ENCODE peak calls at places on chromosomes 5 and 9, in ten cellular contexts. One of them, this sample, is unnamed.

GRCh38 chr9:3023449-3023848 is 179.6 kb upstream of the PUM3 start:
- DNase-seq in endothelial cell of umbilical vein: no peak
- DNase-seq in right lobe of liver: no peak
- DNase-seq in left ventricle myocardium inferior: no peak
- DNase-seq in GM12865: no peak
- DNase-seq in astrocyte of the spinal cord: no peak
- DNase-seq in suprapubic skin: no peak
- DNase-seq in pancreas: no peak
- DNase-seq in GM06990: no peak
- DNase-seq in ascending aorta: no peak
- DNase-seq in this sample: no peak

GRCh38 chr5:148403344-148403743 is 19.6 kb downstream of the FBXO38 start:
- DNase-seq in endothelial cell of umbilical vein: no peak
- DNase-seq in right lobe of liver: no peak
- DNase-seq in left ventricle myocardium inferior: no peak
- DNase-seq in GM12865: no peak
- DNase-seq in astrocyte of the spinal cord: no peak
- DNase-seq in suprapubic skin: no peak
- DNase-seq in pancreas: no peak
- DNase-seq in GM06990: peak
- DNase-seq in ascending aorta: no peak
- DNase-seq in this sample: no peak

GRCh38 chr9:130284249-130284625 is 18.7 kb downstream of the HMCN2 start:
- DNase-seq in endothelial cell of umbilical vein: no peak
- DNase-seq in right lobe of liver: no peak
- DNase-seq in left ventricle myocardium inferior: no peak
- DNase-seq in GM12865: no peak
- DNase-seq in astrocyte of the spinal cord: no peak
- DNase-seq in suprapubic skin: no peak
- DNase-seq in pancreas: no peak
- DNase-seq in GM06990: no peak
- DNase-seq in ascending aorta: no peak
- DNase-seq in this sample: no peak

GRCh38 chr5:151663617-151664322 is 22.9 kb downstream of the SPARC start:
- DNase-seq in endothelial cell of umbilical vein: peak
- DNase-seq in right lobe of liver: no peak
- DNase-seq in left ventricle myocardium inferior: peak
- DNase-seq in GM12865: peak
- DNase-seq in astrocyte of the spinal cord: no peak
- DNase-seq in suprapubic skin: no peak
- DNase-seq in pancreas: no peak
- DNase-seq in GM06990: peak
- DNase-seq in ascending aorta: no peak
- DNase-seq in this sample: peak

GRCh38 chr5:132473019-132473531 is 17.5 kb downstream of the IRF1 start:
- DNase-seq in endothelial cell of umbilical vein: no peak
- DNase-seq in right lobe of liver: no peak
- DNase-seq in left ventricle myocardium inferior: peak
- DNase-seq in GM12865: peak
- DNase-seq in astrocyte of the spinal cord: no peak
- DNase-seq in suprapubic skin: peak
- DNase-seq in pancreas: no peak
- DNase-seq in GM06990: peak
- DNase-seq in ascending aorta: no peak
- DNase-seq in this sample: peak

GRCh38 chr5:61246768-61247307 is 84.6 kb upstream of the SMIM15 start:
- DNase-seq in endothelial cell of umbilical vein: no peak
- DNase-seq in right lobe of liver: no peak
- DNase-seq in left ventricle myocardium inferior: no peak
- DNase-seq in GM12865: no peak
- DNase-seq in astrocyte of the spinal cord: no peak
- DNase-seq in suprapubic skin: no peak
- DNase-seq in pancreas: no peak
- DNase-seq in GM06990: no peak
- DNase-seq in ascending aorta: no peak
- DNase-seq in this sample: no peak

GRCh38 chr5:15674716-15675115 is 174.7 kb downstream of the FBXL7 start:
- DNase-seq in endothelial cell of umbilical vein: no peak
- DNase-seq in right lobe of liver: no peak
- DNase-seq in left ventricle myocardium inferior: no peak
- DNase-seq in GM12865: no peak
- DNase-seq in astrocyte of the spinal cord: no peak
- DNase-seq in suprapubic skin: no peak
- DNase-seq in pancreas: no peak
- DNase-seq in GM06990: no peak
- DNase-seq in ascending aorta: no peak
- DNase-seq in this sample: no peak

GRCh38 chr9:27198175-27198574 is 89.2 kb downstream of the TEK start:
- DNase-seq in endothelial cell of umbilical vein: no peak
- DNase-seq in right lobe of liver: no peak
- DNase-seq in left ventricle myocardium inferior: no peak
- DNase-seq in GM12865: no peak
- DNase-seq in astrocyte of the spinal cord: no peak
- DNase-seq in suprapubic skin: no peak
- DNase-seq in pancreas: no peak
- DNase-seq in GM06990: no peak
- DNase-seq in ascending aorta: no peak
- DNase-seq in this sample: no peak

GRCh38 chr9:76521244-76521673 is 62.3 kb downstream of the GCNT1 start:
- DNase-seq in endothelial cell of umbilical vein: no peak
- DNase-seq in right lobe of liver: no peak
- DNase-seq in left ventricle myocardium inferior: no peak
- DNase-seq in GM12865: no peak
- DNase-seq in astrocyte of the spinal cord: no peak
- DNase-seq in suprapubic skin: no peak
- DNase-seq in pancreas: no peak
- DNase-seq in GM06990: no peak
- DNase-seq in ascending aorta: no peak
- DNase-seq in this sample: no peak

GRCh38 chr9:19127881-19128719 is 808 bp upstream of the PLIN2 start:
- DNase-seq in endothelial cell of umbilical vein: peak
- DNase-seq in right lobe of liver: peak
- DNase-seq in left ventricle myocardium inferior: peak
- DNase-seq in GM12865: peak
- DNase-seq in astrocyte of the spinal cord: peak
- DNase-seq in suprapubic skin: peak
- DNase-seq in pancreas: no peak
- DNase-seq in GM06990: peak
- DNase-seq in ascending aorta: peak
- DNase-seq in this sample: peak

GRCh38 chr5:4130819-4131218 is 535.2 kb downstream of the IRX1 start:
- DNase-seq in endothelial cell of umbilical vein: no peak
- DNase-seq in right lobe of liver: no peak
- DNase-seq in left ventricle myocardium inferior: no peak
- DNase-seq in GM12865: no peak
- DNase-seq in astrocyte of the spinal cord: no peak
- DNase-seq in suprapubic skin: no peak
- DNase-seq in pancreas: no peak
- DNase-seq in GM06990: no peak
- DNase-seq in ascending aorta: no peak
- DNase-seq in this sample: no peak

GRCh38 chr5:175444060-175444904 is at the start of gene DRD1:
- DNase-seq in endothelial cell of umbilical vein: peak
- DNase-seq in right lobe of liver: peak
- DNase-seq in left ventricle myocardium inferior: no peak
- DNase-seq in GM12865: peak
- DNase-seq in astrocyte of the spinal cord: peak
- DNase-seq in suprapubic skin: no peak
- DNase-seq in pancreas: no peak
- DNase-seq in GM06990: peak
- DNase-seq in ascending aorta: no peak
- DNase-seq in this sample: peak

GRCh38 chr9:127980706-127981558 is at the start of gene EEIG1:
- DNase-seq in endothelial cell of umbilical vein: peak
- DNase-seq in right lobe of liver: peak
- DNase-seq in left ventricle myocardium inferior: peak
- DNase-seq in GM12865: peak
- DNase-seq in astrocyte of the spinal cord: peak
- DNase-seq in suprapubic skin: peak
- DNase-seq in pancreas: peak
- DNase-seq in GM06990: peak
- DNase-seq in ascending aorta: peak
- DNase-seq in this sample: peak

GRCh38 chr9:134297581-134297980 is 28.7 kb upstream of the RXRA start:
- DNase-seq in endothelial cell of umbilical vein: no peak
- DNase-seq in right lobe of liver: peak
- DNase-seq in left ventricle myocardium inferior: peak
- DNase-seq in GM12865: no peak
- DNase-seq in astrocyte of the spinal cord: no peak
- DNase-seq in suprapubic skin: no peak
- DNase-seq in pancreas: no peak
- DNase-seq in GM06990: no peak
- DNase-seq in ascending aorta: no peak
- DNase-seq in this sample: no peak

GRCh38 chr5:68331202-68332108 is 115.9 kb downstream of the PIK3R1 start:
- DNase-seq in endothelial cell of umbilical vein: no peak
- DNase-seq in right lobe of liver: no peak
- DNase-seq in left ventricle myocardium inferior: no peak
- DNase-seq in GM12865: peak
- DNase-seq in astrocyte of the spinal cord: peak
- DNase-seq in suprapubic skin: no peak
- DNase-seq in pancreas: no peak
- DNase-seq in GM06990: no peak
- DNase-seq in ascending aorta: no peak
- DNase-seq in this sample: no peak

GRCh38 chr5:113776832-113777525 is 263.5 kb downstream of the YTHDC2 start:
- DNase-seq in endothelial cell of umbilical vein: peak
- DNase-seq in right lobe of liver: peak
- DNase-seq in left ventricle myocardium inferior: no peak
- DNase-seq in GM12865: no peak
- DNase-seq in astrocyte of the spinal cord: peak
- DNase-seq in suprapubic skin: no peak
- DNase-seq in pancreas: no peak
- DNase-seq in GM06990: no peak
- DNase-seq in ascending aorta: no peak
- DNase-seq in this sample: no peak

GRCh38 chr5:84148651-84149050 is 236.0 kb downstream of the EDIL3 start:
- DNase-seq in endothelial cell of umbilical vein: no peak
- DNase-seq in right lobe of liver: no peak
- DNase-seq in left ventricle myocardium inferior: no peak
- DNase-seq in GM12865: no peak
- DNase-seq in astrocyte of the spinal cord: no peak
- DNase-seq in suprapubic skin: no peak
- DNase-seq in pancreas: no peak
- DNase-seq in GM06990: no peak
- DNase-seq in ascending aorta: no peak
- DNase-seq in this sample: no peak

GRCh38 chr9:88090151-88090581 is 48.1 kb downstream of the SPATA31C2 start:
- DNase-seq in endothelial cell of umbilical vein: no peak
- DNase-seq in right lobe of liver: peak
- DNase-seq in left ventricle myocardium inferior: peak
- DNase-seq in GM12865: no peak
- DNase-seq in astrocyte of the spinal cord: no peak
- DNase-seq in suprapubic skin: no peak
- DNase-seq in pancreas: peak
- DNase-seq in GM06990: no peak
- DNase-seq in ascending aorta: no peak
- DNase-seq in this sample: peak

GRCh38 chr5:143207563-143208364 is 195.7 kb downstream of the NR3C1 start:
- DNase-seq in endothelial cell of umbilical vein: peak
- DNase-seq in right lobe of liver: no peak
- DNase-seq in left ventricle myocardium inferior: no peak
- DNase-seq in GM12865: peak
- DNase-seq in astrocyte of the spinal cord: no peak
- DNase-seq in suprapubic skin: no peak
- DNase-seq in pancreas: no peak
- DNase-seq in GM06990: no peak
- DNase-seq in ascending aorta: no peak
- DNase-seq in this sample: no peak

GRCh38 chr5:78113689-78114088 is 180.8 kb downstream of the AP3B1 start:
- DNase-seq in endothelial cell of umbilical vein: no peak
- DNase-seq in right lobe of liver: no peak
- DNase-seq in left ventricle myocardium inferior: no peak
- DNase-seq in GM12865: peak
- DNase-seq in astrocyte of the spinal cord: no peak
- DNase-seq in suprapubic skin: no peak
- DNase-seq in pancreas: no peak
- DNase-seq in GM06990: peak
- DNase-seq in ascending aorta: no peak
- DNase-seq in this sample: no peak
- H3K4me3 ChIP-seq in endothelial cell of umbilical vein: no peak
- H3K4me3 ChIP-seq in right lobe of liver: no peak
- H3K4me3 ChIP-seq in left ventricle myocardium inferior: no peak
- H3K4me3 ChIP-seq in GM12865: no peak
- H3K4me3 ChIP-seq in astrocyte of the spinal cord: no peak
- H3K4me3 ChIP-seq in suprapubic skin: no peak
- H3K4me3 ChIP-seq in pancreas: no peak
- H3K4me3 ChIP-seq in GM06990: no peak
- H3K4me3 ChIP-seq in ascending aorta: no peak
- H3K4me3 ChIP-seq in this sample: no peak

GRCh38 chr5:125199968-125200841 is 453.8 kb upstream of the ZNF608 start:
- DNase-seq in endothelial cell of umbilical vein: peak
- DNase-seq in right lobe of liver: no peak
- DNase-seq in left ventricle myocardium inferior: no peak
- DNase-seq in GM12865: no peak
- DNase-seq in astrocyte of the spinal cord: peak
- DNase-seq in suprapubic skin: no peak
- DNase-seq in pancreas: no peak
- DNase-seq in GM06990: peak
- DNase-seq in ascending aorta: no peak
- DNase-seq in this sample: peak
- H3K4me3 ChIP-seq in endothelial cell of umbilical vein: no peak
- H3K4me3 ChIP-seq in right lobe of liver: peak
- H3K4me3 ChIP-seq in left ventricle myocardium inferior: peak
- H3K4me3 ChIP-seq in GM12865: no peak
- H3K4me3 ChIP-seq in astrocyte of the spinal cord: peak
- H3K4me3 ChIP-seq in suprapubic skin: peak
- H3K4me3 ChIP-seq in pancreas: peak
- H3K4me3 ChIP-seq in GM06990: peak
- H3K4me3 ChIP-seq in ascending aorta: peak
- H3K4me3 ChIP-seq in this sample: peak

GRCh38 chr5:135209495-135209837 is 175.4 kb upstream of the PITX1 start:
- DNase-seq in endothelial cell of umbilical vein: no peak
- DNase-seq in right lobe of liver: no peak
- DNase-seq in left ventricle myocardium inferior: no peak
- DNase-seq in GM12865: no peak
- DNase-seq in astrocyte of the spinal cord: no peak
- DNase-seq in suprapubic skin: peak
- DNase-seq in pancreas: no peak
- DNase-seq in GM06990: no peak
- DNase-seq in ascending aorta: no peak
- DNase-seq in this sample: no peak
- H3K4me3 ChIP-seq in endothelial cell of umbilical vein: no peak
- H3K4me3 ChIP-seq in right lobe of liver: no peak
- H3K4me3 ChIP-seq in left ventricle myocardium inferior: no peak
- H3K4me3 ChIP-seq in GM12865: no peak
- H3K4me3 ChIP-seq in astrocyte of the spinal cord: no peak
- H3K4me3 ChIP-seq in suprapubic skin: no peak
- H3K4me3 ChIP-seq in pancreas: no peak
- H3K4me3 ChIP-seq in GM06990: no peak
- H3K4me3 ChIP-seq in ascending aorta: no peak
- H3K4me3 ChIP-seq in this sample: no peak

DNA sequence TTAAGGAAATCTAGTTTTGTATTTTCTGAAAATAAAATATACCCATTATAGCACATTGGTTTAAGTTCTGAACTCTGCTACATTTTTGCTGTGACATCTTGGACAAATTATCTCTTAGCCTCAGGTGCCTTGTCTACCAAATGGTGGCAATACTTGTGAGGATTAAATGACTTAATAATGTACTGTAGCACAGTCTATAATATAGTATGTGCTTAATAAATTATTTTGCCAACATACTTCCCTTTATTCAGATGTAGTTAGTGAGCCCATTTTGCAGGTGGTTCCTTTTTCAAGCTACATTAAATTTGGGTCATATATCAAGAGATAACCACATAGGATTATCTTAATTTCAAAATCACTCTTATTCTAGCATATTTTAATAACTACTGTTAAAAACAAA is 3.2 kb downstream of the ETF1 start:
- DNase-seq in endothelial cell of umbilical vein: no peak
- DNase-seq in right lobe of liver: no peak
- DNase-seq in left ventricle myocardium inferior: no peak
- DNase-seq in GM12865: no peak
- DNase-seq in astrocyte of the spinal cord: no peak
- DNase-seq in suprapubic skin: no peak
- DNase-seq in pancreas: no peak
- DNase-seq in GM06990: no peak
- DNase-seq in ascending aorta: no peak
- DNase-seq in this sample: no peak
- H3K4me3 ChIP-seq in endothelial cell of umbilical vein: no peak
- H3K4me3 ChIP-seq in right lobe of liver: no peak
- H3K4me3 ChIP-seq in left ventricle myocardium inferior: no peak
- H3K4me3 ChIP-seq in GM12865: no peak
- H3K4me3 ChIP-seq in astrocyte of the spinal cord: no peak
- H3K4me3 ChIP-seq in suprapubic skin: no peak
- H3K4me3 ChIP-seq in pancreas: no peak
- H3K4me3 ChIP-seq in GM06990: no peak
- H3K4me3 ChIP-seq in ascending aorta: no peak
- H3K4me3 ChIP-seq in this sample: no peak

This sample was measured in right cardiac atrium.